ENCODE peak calls at places on chromosome 12, in nine cellular contexts. Q is astrocyte of the spinal cord, U is GM10248, W is NB4, P is body of pancreas, C is GM23338, G is progenitor cell of endocrine pancreas, X is endothelial cell, H is WTC11. D is an unnamed sample.

GRCh38 chr12:91461061-91461460 is 278.4 kb upstream of the DCN start:
- DNase-seq in Q (no peak), U (no peak), C (no peak), P (no peak), W (no peak), H (no peak), X (no peak), G (no peak), D (no peak)

GRCh38 chr12:40225984-40226602 is 1.3 kb downstream of the LRRK2 start:
- DNase-seq in Q (no peak), X (no peak), C (no peak), H (no peak), U (peak; percentile 74), G (no peak), W (peak; percentile 53), P (no peak), D (no peak)

GRCh38 chr12:90216815-90217214 is 508.2 kb upstream of the ATP2B1 start:
- DNase-seq in P (no peak), Q (peak; percentile 29), H (no peak), G (no peak), X (no peak), W (peak; percentile 91), C (no peak), U (no peak), D (no peak)

GRCh38 chr12:79615596-79616560 is 74.9 kb downstream of the PAWR start:
- DNase-seq in U (no peak), P (no peak), G (no peak), W (no peak), X (no peak), H (no peak), Q (no peak), C (no peak), D (no peak)

GRCh38 chr12:12592930-12593329 is 18.7 kb upstream of the CREBL2 start:
- DNase-seq in P (no peak), G (no peak), Q (peak; percentile 42), X (no peak), C (no peak), H (no peak), U (no peak), W (no peak), D (no peak)

GRCh38 chr12:70508178-70508577 is 129.1 kb downstream of the PTPRB start:
- DNase-seq in H (no peak), C (no peak), Q (no peak), X (no peak), G (no peak), U (no peak), P (no peak), W (no peak), D (no peak)

GRCh38 chr12:66708704-66709443 is 30.0 kb upstream of the GRIP1 start:
- DNase-seq in P (no peak), X (no peak), H (no peak), Q (peak; percentile 33), C (peak; percentile 55), G (no peak), U (no peak), W (peak; percentile 35), D (peak; percentile 16)

GRCh38 chr12:3145036-3145435 is 67.9 kb downstream of the TSPAN9 start:
- DNase-seq in H (no peak), G (no peak), W (no peak), U (no peak), C (no peak), P (no peak), Q (no peak), X (no peak), D (no peak)

GRCh38 chr12:625998-626397 is 37.2 kb downstream of the NINJ2 start:
- DNase-seq in C (no peak), H (no peak), X (no peak), G (no peak), P (no peak), Q (no peak), U (no peak), W (no peak), D (no peak)

GRCh38 chr12:54689984-54690383 is 41.8 kb upstream of the DCD start:
- DNase-seq in W (peak; percentile 17), P (no peak), C (peak; percentile 84), Q (no peak), X (no peak), U (no peak), H (peak; percentile 40), G (no peak), D (peak; percentile 20)

GRCh38 chr12:110537605-110538409 is 35.7 kb downstream of the RAD9B start:
- DNase-seq in C (no peak), W (peak; percentile 25), X (no peak), Q (peak; percentile 56), P (peak; percentile 40), G (no peak), H (no peak), U (no peak), D (peak; percentile 97)

GRCh38 chr12:47822863-47823262 is 3.2 kb upstream of the HDAC7 start:
- DNase-seq in G (no peak), H (no peak), X (no peak), W (no peak), U (no peak), Q (no peak), P (no peak), C (no peak), D (no peak)

GRCh38 chr12:110107369-110108281 is 16.5 kb upstream of the IFT81 start:
- DNase-seq in H (no peak), U (no peak), P (peak; percentile 24), C (no peak), W (no peak), Q (peak; percentile 93), G (no peak), X (no peak), D (peak; percentile 91)

GRCh38 chr12:120101182-120101581 is 15.4 kb downstream of the RAB35 start:
- DNase-seq in X (no peak), C (no peak), W (no peak), G (no peak), U (peak; percentile 48), Q (no peak), P (no peak), H (no peak), D (no peak)

GRCh38 chr12:86194721-86195120 is 61.5 kb downstream of the MGAT4C start:
- DNase-seq in H (no peak), X (no peak), Q (no peak), W (no peak), U (no peak), C (no peak), G (no peak), P (no peak), D (no peak)

GRCh38 chr12:123118397-123118945 is 32.4 kb downstream of the PITPNM2 start:
- DNase-seq in H (no peak), X (no peak), P (no peak), Q (no peak), U (no peak), W (no peak), C (no peak), G (no peak), D (no peak)

GRCh38 chr12:24778486-24779304 is 170.2 kb downstream of the BCAT1 start:
- DNase-seq in Q (peak; percentile 77), G (no peak), W (peak; percentile 69), X (peak; percentile 6), H (no peak), P (no peak), C (peak; percentile 77), U (peak; percentile 20), D (peak; percentile 47)

GRCh38 chr12:24776856-24777255 is 172.0 kb downstream of the BCAT1 start:
- DNase-seq in X (no peak), P (no peak), H (no peak), U (no peak), W (no peak), C (no peak), Q (no peak), G (no peak), D (peak; percentile 25)

GRCh38 chr12:24777359-24777758 is 171.5 kb downstream of the BCAT1 start:
- DNase-seq in W (no peak), P (no peak), X (no peak), H (no peak), U (no peak), C (no peak), G (no peak), Q (no peak), D (no peak)

DNA sequence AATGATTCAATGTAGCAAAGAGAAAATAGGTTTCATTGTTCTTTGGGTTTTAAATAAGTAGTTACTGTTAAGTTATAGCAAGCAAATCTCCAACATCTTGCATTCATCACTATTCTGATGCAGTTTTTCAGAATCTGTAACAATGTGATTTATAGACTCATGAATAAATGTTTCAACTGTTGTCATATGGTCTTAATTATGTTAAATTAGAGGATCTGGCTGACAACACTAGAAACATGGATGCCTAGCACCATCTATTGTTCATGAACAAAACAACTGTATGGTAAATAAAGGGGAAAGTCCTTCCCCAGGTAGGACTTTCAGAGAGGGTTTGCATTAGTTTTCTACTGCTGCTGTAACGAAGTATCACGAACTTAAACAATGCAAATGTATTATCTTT is 167.9 kb downstream of the BCAT1 start:
- DNase-seq in Q (peak; percentile 16), U (peak; percentile 10), P (no peak), H (no peak), X (no peak), W (peak; percentile 44), C (peak; percentile 27), G (no peak), D (no peak)
- TF ChIP-seq CTCF in Q (peak; percentile 28), U (peak; percentile 29), P (no peak), H (no peak), X (no peak), W (no peak), C (peak; percentile 63), G (peak; percentile 42), D (peak; percentile 25)

DNA sequence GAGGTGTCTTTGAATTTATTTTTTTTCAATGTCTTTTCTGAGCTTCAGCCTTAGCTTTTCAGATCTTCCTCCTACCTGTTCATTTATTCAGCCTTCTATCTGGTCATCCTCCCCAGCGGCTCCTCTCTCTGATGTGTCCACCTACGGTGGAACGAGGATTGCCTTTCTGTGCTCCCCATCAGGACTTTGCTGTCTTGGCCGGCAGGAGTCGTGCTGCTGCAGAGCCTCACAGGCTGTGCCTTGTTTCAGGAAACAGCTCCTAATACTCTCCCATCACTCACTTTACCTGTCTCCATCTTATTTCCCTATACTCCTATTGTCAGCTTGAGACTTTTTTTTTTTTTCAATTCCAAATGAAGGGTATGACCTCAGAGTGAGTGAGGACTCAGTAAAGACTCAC is 76.9 kb downstream of the KICS2 start:
- DNase-seq in G (no peak), H (no peak), Q (no peak), C (peak; percentile 21), W (no peak), P (no peak), X (no peak), U (no peak), D (no peak)
- TF ChIP-seq CTCF in G (no peak), H (no peak), Q (no peak), C (peak; percentile 42), W (no peak), P (no peak), X (no peak), U (no peak), D (no peak)

GRCh38 chr12:104873374-104873773 is 84.7 kb downstream of the SLC41A2 start:
- DNase-seq in W (peak; percentile 26), X (no peak), P (no peak), C (no peak), H (no peak), G (no peak), Q (no peak), U (no peak), D (no peak)

GRCh38 chr12:104877107-104877705 is 80.9 kb downstream of the SLC41A2 start:
- DNase-seq in W (peak; percentile 66), U (peak; percentile 31), C (peak; percentile 16), G (no peak), X (peak; percentile 18), Q (peak; percentile 65), P (peak; percentile 39), H (no peak), D (peak; percentile 40)
- TF ChIP-seq CTCF in W (peak; percentile 79), U (peak; percentile 43), C (peak; percentile 65), G (peak; percentile 62), X (peak; percentile 27), Q (peak; percentile 76), P (peak; percentile 33), H (no peak), D (peak; percentile 54)

GRCh38 chr12:107079172-107080011 is 14.0 kb downstream of the CRY1 start:
- DNase-seq in H (no peak), U (no peak), P (no peak), G (no peak), Q (peak; percentile 46), W (peak; percentile 39), X (no peak), C (peak; percentile 40), D (peak; percentile 35)
- TF ChIP-seq CTCF in H (peak; percentile 29), U (peak; percentile 54), P (peak; percentile 30), G (peak; percentile 46), Q (peak; percentile 61), W (peak; percentile 68), X (peak; percentile 44), C (peak; percentile 55), D (peak; percentile 60)